ENCODE peak calls at places on chromosomes 6 and 20, in six cellular contexts. Y is heart right ventricle, W is lower lobe of right lung, Z is IMR-90, L is heart left ventricle, I is lung. T is an unnamed sample.

GRCh38 chr6:166410426-166410935 is 27.7 kb upstream of the MPC1 start:
- ATAC-seq in Y (no peak), W (no peak), Z (no peak), L (no peak), I (no peak), T (no peak)

GRCh38 chr20:16222859-16223411 is 350.3 kb downstream of the KIF16B start:
- ATAC-seq in Y (no peak), W (no peak), Z (no peak), L (no peak), I (no peak), T (no peak)

GRCh38 chr6:30705620-30706019 is 11.5 kb downstream of the MDC1 start:
- ATAC-seq in Y (peak; percentile 84), W (no peak), Z (no peak), L (peak; percentile 84), I (no peak), T (no peak)

GRCh38 chr6:148520109-148520841 is 177.6 kb downstream of the SASH1 start:
- ATAC-seq in Y (no peak), W (peak; percentile 12), Z (no peak), L (peak; percentile 26), I (no peak), T (no peak)

GRCh38 chr6:25278557-25278913 is 639 bp upstream of the CARMIL1 start:
- ATAC-seq in Y (peak; percentile 1), W (no peak), Z (peak; percentile 2), L (peak; percentile 2), I (no peak), T (peak; percentile 4)

GRCh38 chr6:137181876-137182653 is 8.6 kb upstream of the IL22RA2 start:
- ATAC-seq in Y (no peak), W (no peak), Z (no peak), L (no peak), I (no peak), T (no peak)

GRCh38 chr6:112286010-112286409 is 31.6 kb upstream of the LAMA4 start:
- ATAC-seq in Y (no peak), W (no peak), Z (no peak), L (no peak), I (no peak), T (no peak)

GRCh38 chr6:149373511-149373910 is 26.6 kb upstream of the SUMO4 start:
- ATAC-seq in Y (no peak), W (no peak), Z (no peak), L (no peak), I (no peak), T (no peak)

GRCh38 chr6:64861039-64861651 is 845.9 kb downstream of the EYS start:
- ATAC-seq in Y (peak; percentile 27), W (peak; percentile 32), Z (no peak), L (no peak), I (no peak), T (no peak)

GRCh38 chr6:129755787-129756186 is 45.8 kb upstream of the ARHGAP18 start:
- ATAC-seq in Y (no peak), W (no peak), Z (no peak), L (no peak), I (no peak), T (no peak)

GRCh38 chr6:25337431-25337830 is 58.3 kb downstream of the CARMIL1 start:
- ATAC-seq in Y (no peak), W (no peak), Z (no peak), L (no peak), I (no peak), T (no peak)

GRCh38 chr6:12371151-12371550 is 81.0 kb downstream of the EDN1 start:
- ATAC-seq in Y (no peak), W (no peak), Z (no peak), L (no peak), I (no peak), T (no peak)

GRCh38 chr6:1091905-1092304 is 220.0 kb upstream of the FOXQ1 start:
- ATAC-seq in Y (no peak), W (no peak), Z (no peak), L (no peak), I (no peak), T (no peak)

GRCh38 chr6:143896096-143896880 is 32.0 kb downstream of the ZC2HC1B start:
- ATAC-seq in Y (no peak), W (peak; percentile 82), Z (no peak), L (no peak), I (peak; percentile 27), T (no peak)

GRCh38 chr6:149284904-149285303 is 32.6 kb upstream of the TAB2 start:
- ATAC-seq in Y (no peak), W (no peak), Z (no peak), L (no peak), I (no peak), T (no peak)

GRCh38 chr6:144653885-144654505 is 368.9 kb downstream of the UTRN start:
- ATAC-seq in Y (no peak), W (peak; percentile 68), Z (no peak), L (no peak), I (no peak), T (no peak)

GRCh38 chr6:108260126-108260808 is 573 bp downstream of the SNX3 start:
- ATAC-seq in Y (peak; percentile 19), W (peak; percentile 14), Z (peak; percentile 22), L (peak; percentile 44), I (peak; percentile 3), T (peak; percentile 10)

GRCh38 chr20:420721-421574 is 12.8 kb downstream of the RBCK1 start:
- ATAC-seq in Y (no peak), W (peak; percentile 35), Z (peak; percentile 32), L (peak; percentile 26), I (no peak), T (no peak)

GRCh38 chr6:97392735-97393134 is 109.7 kb upstream of the MMS22L start:
- ATAC-seq in Y (no peak), W (no peak), Z (no peak), L (no peak), I (no peak), T (no peak)

GRCh38 chr6:38495511-38495910 is 144.2 kb downstream of the BTBD9 start:
- ATAC-seq in Y (no peak), W (no peak), Z (no peak), L (no peak), I (no peak), T (no peak)

GRCh38 chr6:87279051-87279595 is 43.3 kb upstream of the SMIM8 start:
- ATAC-seq in Y (no peak), W (no peak), Z (no peak), L (no peak), I (no peak), T (no peak)

GRCh38 chr6:107601406-107601805 is 111.5 kb downstream of the SOBP start:
- ATAC-seq in Y (no peak), W (no peak), Z (no peak), L (no peak), I (no peak), T (no peak)

GRCh38 chr6:72316675-72317380 is 305.0 kb upstream of the KCNQ5 start:
- ATAC-seq in Y (no peak), W (peak; percentile 37), Z (no peak), L (peak; percentile 33), I (no peak), T (peak; percentile 34)

GRCh38 chr6:163415620-163416379 is 1.3 kb downstream of the QKI start:
- ATAC-seq in Y (peak; percentile 22), W (no peak), Z (no peak), L (no peak), I (no peak), T (no peak)

GRCh38 chr6:11204987-11205386 is 27.5 kb downstream of the NEDD9 start:
- ATAC-seq in Y (no peak), W (no peak), Z (no peak), L (no peak), I (no peak), T (no peak)

GRCh38 chr20:36633285-36633772 is 12.7 kb downstream of the SLA2 start:
- ATAC-seq in Y (no peak), W (no peak), Z (no peak), L (no peak), I (no peak), T (no peak)
- H3K36me3 ChIP-seq in Y (no peaks in the 10 kb centered on the region), W (no peaks in the 10 kb centered on the region), Z (no peaks in the 10 kb centered on the region), L (no peaks in the 10 kb centered on the region), I (no peaks in the 10 kb centered on the region), T (no peaks in the 10 kb centered on the region)

DNA sequence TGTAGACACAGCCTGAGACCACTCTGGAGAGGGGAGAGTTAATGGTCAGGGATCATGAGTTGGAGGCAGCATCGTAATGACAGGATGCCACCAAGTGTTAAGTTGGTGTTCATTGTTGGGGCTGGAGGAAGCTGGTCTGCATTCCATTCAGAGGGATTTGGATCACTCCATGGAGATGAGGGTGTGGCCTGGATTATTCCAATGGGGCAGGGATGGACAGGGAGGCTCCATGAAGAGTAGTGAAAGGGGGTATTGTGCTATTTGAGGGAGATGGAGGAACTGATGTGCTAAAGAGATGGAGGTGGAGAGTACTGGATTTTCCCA is 1.1 kb downstream of the SAPCD1 start:
- ATAC-seq in Y (peak; percentile 73), W (no peak), Z (peak; percentile 88), L (peak; percentile 55), I (no peak), T (peak; percentile 31)
- H3K36me3 ChIP-seq in Y (peaks cover 7% of the 10 kb centered on the region), W (no peaks in the 10 kb centered on the region), Z (peaks cover 5% of the 10 kb centered on the region), L (no peaks in the 10 kb centered on the region), I (no peaks in the 10 kb centered on the region), T (no peaks in the 10 kb centered on the region)

GRCh38 chr20:34060970-34061369 is 51.1 kb downstream of the EIF2S2 start:
- ATAC-seq in Y (no peak), W (no peak), Z (no peak), L (no peak), I (no peak), T (no peak)
- H3K36me3 ChIP-seq in Y (no peaks in the 10 kb centered on the region), W (peaks cover 10% of the 10 kb centered on the region), Z (peaks cover 3% of the 10 kb centered on the region), L (no peaks in the 10 kb centered on the region), I (peaks cover 4% of the 10 kb centered on the region), T (no peaks in the 10 kb centered on the region)

DNA sequence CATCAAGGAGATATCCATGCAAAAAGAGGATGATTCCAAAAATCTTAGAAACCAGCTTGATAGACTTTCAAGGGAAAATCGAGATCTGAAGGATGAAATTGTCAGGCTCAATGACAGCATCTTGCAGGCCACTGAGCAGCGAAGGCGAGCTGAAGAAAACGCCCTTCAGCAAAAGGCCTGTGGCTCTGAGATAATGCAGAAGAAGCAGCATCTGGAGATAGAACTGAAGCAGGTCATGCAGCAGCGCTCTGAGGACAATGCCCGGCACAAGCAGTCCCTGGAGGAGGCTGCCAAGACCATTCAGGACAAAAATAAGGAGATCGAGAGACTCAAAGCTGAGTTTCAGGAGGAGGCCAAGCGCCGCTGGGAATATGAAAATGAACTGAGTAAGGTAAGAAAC is 10.1 kb upstream of the SNRNP48 start:
- ATAC-seq in Y (no peak), W (no peak), Z (no peak), L (no peak), I (no peak), T (no peak)
- H3K36me3 ChIP-seq in Y (peaks cover 94% of the 10 kb centered on the region), W (peaks cover 3% of the 10 kb centered on the region), Z (peaks cover 11% of the 10 kb centered on the region), L (peaks cover 93% of the 10 kb centered on the region), I (peaks cover 10% of the 10 kb centered on the region), T (no peaks in the 10 kb centered on the region)

GRCh38 chr6:158808442-158808833 is 10.7 kb downstream of the EZR start:
- ATAC-seq in Y (no peak), W (no peak), Z (no peak), L (no peak), I (no peak), T (no peak)
- H3K36me3 ChIP-seq in Y (no peaks in the 10 kb centered on the region), W (peaks cover 31% of the 10 kb centered on the region), Z (peaks cover 5% of the 10 kb centered on the region), L (no peaks in the 10 kb centered on the region), I (peaks cover 3% of the 10 kb centered on the region), T (peaks cover 12% of the 10 kb centered on the region)